ENCODE peak calls at places on chromosome 18, in seven cellular contexts. E is HCT116, U is GM12878, B is HepG2, Y is SK-N-SH, D is H1, K is K562. H is an unnamed sample.

GRCh38 chr18:10060469-10060782 is 146.6 kb downstream of the VAPA start:
- DNase-seq in E (no peak), U (no peak), B (no peak), Y (peak), D (no peak), K (no peak), H (no peak)

GRCh38 chr18:56576826-56577573 is 61.4 kb downstream of the TXNL1 start:
- DNase-seq in E (no peak), U (no peak), B (no peak), Y (no peak), D (no peak), K (no peak), H (no peak)

GRCh38 chr18:35974181-35974580 is 1.7 kb downstream of the RMP24 start:
- DNase-seq in E (no peak), U (no peak), B (no peak), Y (no peak), D (no peak), K (no peak), H (no peak)

GRCh38 chr18:49178736-49179135 is 228.0 kb upstream of the SMAD7 start:
- DNase-seq in E (peak), U (no peak), B (peak), Y (peak), D (no peak), K (peak), H (no peak)

GRCh38 chr18:12598181-12598921 is 59.6 kb downstream of the SPIRE1 start:
- DNase-seq in E (no peak), U (no peak), B (no peak), Y (no peak), D (no peak), K (no peak), H (no peak)

GRCh38 chr18:75475228-75475627 is 47.7 kb upstream of the SMIM21 start:
- DNase-seq in E (no peak), U (no peak), B (no peak), Y (no peak), D (no peak), K (no peak), H (no peak)

GRCh38 chr18:9619545-9619944 is 5.2 kb upstream of the PPP4R1 start:
- DNase-seq in E (no peak), U (no peak), B (no peak), Y (no peak), D (no peak), K (no peak), H (no peak)

GRCh38 chr18:76874643-76875389 is 52.5 kb downstream of the ZNF236 start:
- DNase-seq in E (peak), U (no peak), B (no peak), Y (peak), D (no peak), K (no peak), H (peak)

GRCh38 chr18:64929026-64929425 is 780.1 kb upstream of the LINC00305 start:
- DNase-seq in E (no peak), U (no peak), B (no peak), Y (no peak), D (peak), K (no peak), H (no peak)

GRCh38 chr18:74562080-74562725 is 27.9 kb downstream of the CNDP1 start:
- DNase-seq in E (no peak), U (no peak), B (no peak), Y (no peak), D (no peak), K (no peak), H (no peak)

GRCh38 chr18:3703732-3704176 is 253.8 kb downstream of the TGIF1 start:
- DNase-seq in E (peak), U (no peak), B (peak), Y (peak), D (no peak), K (peak), H (peak)

GRCh38 chr18:47582055-47582454 is 330.6 kb upstream of the SKOR2 start:
- DNase-seq in E (no peak), U (no peak), B (no peak), Y (peak), D (no peak), K (no peak), H (no peak)

GRCh38 chr18:28890796-28891195 is 713.9 kb upstream of the CDH2 start:
- DNase-seq in E (no peak), U (no peak), B (no peak), Y (no peak), D (no peak), K (no peak), H (no peak)

GRCh38 chr18:63949068-63949737 is at the start of gene HMSD:
- DNase-seq in E (peak), U (peak), B (no peak), Y (peak), D (peak), K (peak), H (peak)

GRCh38 chr18:48238206-48238605 is 171.0 kb downstream of the ZBTB7C start:
- DNase-seq in E (no peak), U (no peak), B (no peak), Y (no peak), D (no peak), K (no peak), H (no peak)

GRCh38 chr18:23228102-23229051 is 93.1 kb downstream of the CABLES1 start:
- DNase-seq in E (no peak), U (peak), B (no peak), Y (no peak), D (no peak), K (no peak), H (no peak)

GRCh38 chr18:3177902-3178687 is 41.7 kb downstream of the MYOM1 start:
- DNase-seq in E (no peak), U (peak), B (no peak), Y (no peak), D (no peak), K (no peak), H (no peak)

GRCh38 chr18:60377778-60378469 is 5.3 kb upstream of the MC4R start:
- DNase-seq in E (no peak), U (no peak), B (no peak), Y (no peak), D (no peak), K (no peak), H (no peak)

GRCh38 chr18:11324956-11325873 is 175.8 kb upstream of the PIEZO2 start:
- DNase-seq in E (no peak), U (peak), B (peak), Y (no peak), D (no peak), K (no peak), H (no peak)

GRCh38 chr18:52326001-52326400 is 14.0 kb upstream of the DCC start:
- DNase-seq in E (no peak), U (no peak), B (no peak), Y (no peak), D (no peak), K (no peak), H (no peak)

GRCh38 chr18:435940-436339 is 64.6 kb downstream of the COLEC12 start:
- DNase-seq in E (no peak), U (no peak), B (no peak), Y (no peak), D (no peak), K (no peak), H (no peak)

GRCh38 chr18:22913861-22914260 is 19.3 kb upstream of the RBBP8 start:
- DNase-seq in E (peak), U (no peak), B (no peak), Y (no peak), D (no peak), K (no peak), H (no peak)

GRCh38 chr18:63439334-63439733 is 17.1 kb upstream of the VPS4B start:
- DNase-seq in E (peak), U (no peak), B (peak), Y (peak), D (peak), K (peak), H (peak)

GRCh38 chr18:36583155-36583745 is 245.6 kb downstream of the TPGS2 start:
- DNase-seq in E (no peak), U (peak), B (no peak), Y (no peak), D (peak), K (no peak), H (peak)

GRCh38 chr18:69518989-69519388 is 118.3 kb downstream of the DOK6 start:
- DNase-seq in E (no peak), U (no peak), B (no peak), Y (no peak), D (no peak), K (no peak), H (no peak)

GRCh38 chr18:76679877-76680276 is 142.5 kb upstream of the ZNF236 start:
- DNase-seq in E (no peak), U (no peak), B (no peak), Y (no peak), D (no peak), K (no peak), H (peak)

GRCh38 chr18:11661430-11661829 is 27.6 kb upstream of the GNAL start:
- DNase-seq in E (no peak), U (no peak), B (no peak), Y (no peak), D (no peak), K (no peak), H (no peak)

GRCh38 chr18:36532394-36532793 is 234.9 kb downstream of the FHOD3 start:
- DNase-seq in E (no peak), U (no peak), B (no peak), Y (no peak), D (no peak), K (no peak), H (no peak)

GRCh38 chr18:37536646-37537045 is 29.0 kb downstream of the CELF4 start:
- DNase-seq in E (no peak), U (no peak), B (no peak), Y (no peak), D (no peak), K (no peak), H (no peak)

GRCh38 chr18:63158012-63158631 is 161.4 kb downstream of the BCL2 start:
- DNase-seq in E (no peak), U (no peak), B (no peak), Y (no peak), D (no peak), K (no peak), H (no peak)

GRCh38 chr18:3104190-3105054 is 91.5 kb upstream of the LPIN2 start:
- DNase-seq in E (no peak), U (no peak), B (no peak), Y (no peak), D (no peak), K (no peak), H (no peak)

GRCh38 chr18:79507076-79507545 is 111.4 kb downstream of the NFATC1 start:
- DNase-seq in E (no peak), U (no peak), B (no peak), Y (peak), D (no peak), K (peak), H (no peak)
- TF ChIP-seq YY1 in E (no peak), U (no peak), B (no peak), Y (no peak), D (no peak), K (no peak), H (no peak)

GRCh38 chr18:57942493-57942892 is 101.5 kb upstream of the NEDD4L start:
- DNase-seq in E (no peak), U (no peak), B (no peak), Y (no peak), D (no peak), K (no peak), H (peak)
- TF ChIP-seq YY1 in E (no peak), U (no peak), B (no peak), Y (no peak), D (no peak), K (no peak), H (no peak)

GRCh38 chr18:58624011-58624410 is 4.9 kb downstream of the ALPK2 start:
- DNase-seq in E (no peak), U (no peak), B (no peak), Y (no peak), D (no peak), K (no peak), H (no peak)
- TF ChIP-seq YY1 in E (no peak), U (no peak), B (no peak), Y (no peak), D (no peak), K (no peak), H (no peak)

DNA sequence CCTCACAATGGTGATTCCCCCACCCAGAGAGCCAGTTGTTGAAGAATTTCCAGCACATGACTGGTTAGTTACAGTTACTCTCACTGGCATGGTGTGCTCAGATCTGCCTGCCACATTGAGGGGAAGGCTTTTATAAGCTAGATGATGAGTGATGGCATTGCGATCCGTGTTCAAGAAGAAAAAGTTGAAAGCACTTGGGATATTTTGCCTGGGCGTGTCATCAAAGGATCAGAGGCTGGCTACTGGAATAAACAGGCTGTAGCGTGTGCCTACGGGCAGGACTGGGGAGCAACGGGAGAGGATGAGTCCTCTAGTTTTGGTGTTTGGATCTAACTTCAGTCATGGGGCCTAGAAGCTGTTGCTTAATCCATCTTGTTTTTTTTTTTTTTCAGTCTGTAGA is 175.0 kb downstream of the SETBP1 start:
- DNase-seq in E (no peak), U (no peak), B (no peak), Y (no peak), D (no peak), K (no peak), H (no peak)
- TF ChIP-seq YY1 in E (no peak), U (no peak), B (no peak), Y (no peak), D (no peak), K (no peak), H (no peak)

DNA sequence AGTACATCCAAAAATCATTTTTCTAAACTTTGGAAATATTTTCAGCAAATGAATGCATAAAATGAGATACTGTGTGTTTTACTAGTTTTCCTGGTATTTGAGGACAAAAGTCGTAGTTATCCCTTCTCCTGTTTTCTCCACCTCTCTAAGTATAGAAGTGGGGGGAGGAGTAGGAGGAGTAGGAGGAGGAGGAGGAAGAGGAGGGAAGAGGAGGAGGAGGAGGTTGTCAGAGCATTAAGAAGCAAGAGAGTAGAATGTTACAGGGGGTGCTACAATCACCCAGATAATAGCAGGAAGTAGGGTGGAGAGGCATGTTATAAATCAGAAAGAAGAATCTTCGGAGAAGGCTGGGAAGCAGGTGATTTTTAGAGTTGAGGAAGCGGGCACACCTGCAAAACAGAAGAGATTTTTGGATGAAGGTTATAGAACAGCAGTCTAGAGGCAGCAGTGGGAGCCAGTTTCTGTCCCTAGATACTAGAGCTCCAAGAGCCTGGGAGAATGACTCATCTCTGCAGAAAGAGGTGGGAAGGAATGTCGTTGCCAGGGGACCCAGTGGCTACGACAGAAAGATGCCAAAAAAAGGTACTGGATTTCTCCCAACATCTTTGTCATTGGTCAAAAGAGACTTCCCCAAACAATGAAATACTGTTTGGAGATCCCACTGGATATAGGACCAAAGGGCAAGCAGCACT is 44.2 kb upstream of the AQP4 start:
- DNase-seq in E (no peak), U (no peak), B (peak), Y (no peak), D (no peak), K (no peak), H (no peak)
- TF ChIP-seq YY1 in E (no peak), U (no peak), B (no peak), Y (no peak), D (no peak), K (no peak), H (no peak)

GRCh38 chr18:6795307-6795706 is 65.8 kb downstream of the ARHGAP28 start:
- DNase-seq in E (no peak), U (no peak), B (no peak), Y (no peak), D (no peak), K (no peak), H (no peak)
- TF ChIP-seq YY1 in E (no peak), U (no peak), B (no peak), Y (no peak), D (no peak), K (no peak), H (no peak)

GRCh38 chr18:44638811-44639210 is 41.9 kb upstream of the SETBP1 start:
- DNase-seq in E (no peak), U (no peak), B (no peak), Y (no peak), D (no peak), K (no peak), H (no peak)

GRCh38 chr18:44638141-44638540 is 42.5 kb upstream of the SETBP1 start:
- DNase-seq in E (no peak), U (no peak), B (no peak), Y (no peak), D (no peak), K (no peak), H (no peak)

GRCh38 chr18:44636241-44636640 is 44.4 kb upstream of the SETBP1 start:
- DNase-seq in E (no peak), U (no peak), B (no peak), Y (no peak), D (no peak), K (no peak), H (no peak)

GRCh38 chr18:44635546-44635945 is 45.1 kb upstream of the SETBP1 start:
- DNase-seq in E (no peak), U (no peak), B (no peak), Y (no peak), D (no peak), K (no peak), H (no peak)

GRCh38 chr18:44637210-44638051 is 43.3 kb upstream of the SETBP1 start:
- DNase-seq in E (no peak), U (no peak), B (no peak), Y (no peak), D (no peak), K (no peak), H (no peak)
- TF ChIP-seq YY1 in E (no peak), U (no peak), B (no peak), Y (no peak), D (no peak), K (no peak), H (no peak)

GRCh38 chr18:50395093-50395492 is 20.2 kb downstream of the SKA1 start:
- DNase-seq in E (no peak), U (no peak), B (no peak), Y (no peak), D (no peak), K (no peak), H (no peak)

GRCh38 chr18:50398947-50399346 is 24.1 kb downstream of the SKA1 start:
- DNase-seq in E (no peak), U (no peak), B (no peak), Y (peak), D (no peak), K (no peak), H (peak)

GRCh38 chr18:50398099-50398498 is 23.3 kb downstream of the SKA1 start:
- DNase-seq in E (no peak), U (no peak), B (no peak), Y (no peak), D (no peak), K (no peak), H (no peak)

GRCh38 chr18:50396005-50396404 is 21.2 kb downstream of the SKA1 start:
- DNase-seq in E (no peak), U (no peak), B (no peak), Y (no peak), D (no peak), K (peak), H (no peak)

GRCh38 chr18:50397023-50397422 is 22.2 kb downstream of the SKA1 start:
- DNase-seq in E (no peak), U (no peak), B (no peak), Y (no peak), D (no peak), K (no peak), H (no peak)
- TF ChIP-seq YY1 in E (no peak), U (no peak), B (no peak), Y (no peak), D (no peak), K (no peak), H (no peak)